ENCODE peak calls at places on chromosomes 5 and 9, in four cellular contexts. One of them, this sample, is unnamed.

GRCh38 chr5:149745-150450 is 41.4 kb upstream of the LRRC14B start:
- DNase-seq in stomach: no peak
- DNase-seq in Panc1: peak; percentile 72
- DNase-seq in upper lobe of left lung: no peak
- DNase-seq in this sample: no peak

GRCh38 chr9:30673132-30673531 is 1711.3 kb upstream of the ACO1 start:
- DNase-seq in stomach: no peak
- DNase-seq in Panc1: no peak
- DNase-seq in upper lobe of left lung: no peak
- DNase-seq in this sample: no peak

GRCh38 chr5:54671111-54671531 is 153.6 kb downstream of the SNX18 start:
- DNase-seq in stomach: no peak
- DNase-seq in Panc1: no peak
- DNase-seq in upper lobe of left lung: no peak
- DNase-seq in this sample: no peak

GRCh38 chr5:153276151-153276550 is 214.3 kb upstream of the GRIA1 start:
- DNase-seq in stomach: no peak
- DNase-seq in Panc1: no peak
- DNase-seq in upper lobe of left lung: no peak
- DNase-seq in this sample: no peak

GRCh38 chr5:87627360-87627759 is 214.6 kb upstream of the CCNH start:
- DNase-seq in stomach: no peak
- DNase-seq in Panc1: no peak
- DNase-seq in upper lobe of left lung: no peak
- DNase-seq in this sample: no peak

GRCh38 chr9:122192914-122193525 is 33.3 kb downstream of the MORN5 start:
- DNase-seq in stomach: no peak
- DNase-seq in Panc1: no peak
- DNase-seq in upper lobe of left lung: no peak
- DNase-seq in this sample: no peak

GRCh38 chr9:109910616-109911568 is 130.9 kb downstream of the PALM2AKAP2 start:
- DNase-seq in stomach: no peak
- DNase-seq in Panc1: no peak
- DNase-seq in upper lobe of left lung: no peak
- DNase-seq in this sample: no peak

GRCh38 chr5:92779536-92779935 is 801.5 kb downstream of the NR2F1-AS1 start:
- DNase-seq in stomach: no peak
- DNase-seq in Panc1: no peak
- DNase-seq in upper lobe of left lung: no peak
- DNase-seq in this sample: no peak

GRCh38 chr5:135248801-135249231 is 150.2 kb downstream of the MACROH2A1 start:
- DNase-seq in stomach: peak; percentile 17
- DNase-seq in Panc1: no peak
- DNase-seq in upper lobe of left lung: peak; percentile 30
- DNase-seq in this sample: peak; percentile 34

GRCh38 chr5:90940227-90940995 is 381.8 kb downstream of the ADGRV1 start:
- DNase-seq in stomach: no peak
- DNase-seq in Panc1: no peak
- DNase-seq in upper lobe of left lung: no peak
- DNase-seq in this sample: no peak

GRCh38 chr9:19286634-19287188 is 56.2 kb downstream of the DENND4C start:
- DNase-seq in stomach: peak; percentile 54
- DNase-seq in Panc1: no peak
- DNase-seq in upper lobe of left lung: no peak
- DNase-seq in this sample: no peak

GRCh38 chr5:179451099-179451812 is 99.1 kb upstream of the RUFY1 start:
- DNase-seq in stomach: no peak
- DNase-seq in Panc1: no peak
- DNase-seq in upper lobe of left lung: peak; percentile 61
- DNase-seq in this sample: no peak

GRCh38 chr9:35705836-35706430 is 16.2 kb upstream of the TPM2 start:
- DNase-seq in stomach: no peak
- DNase-seq in Panc1: no peak
- DNase-seq in upper lobe of left lung: peak; percentile 41
- DNase-seq in this sample: no peak

GRCh38 chr5:147040856-147041255 is 162.3 kb upstream of the PPP2R2B start:
- DNase-seq in stomach: no peak
- DNase-seq in Panc1: no peak
- DNase-seq in upper lobe of left lung: no peak
- DNase-seq in this sample: no peak

GRCh38 chr5:113056988-113057387 is 80.4 kb downstream of the DCP2 start:
- DNase-seq in stomach: no peak
- DNase-seq in Panc1: no peak
- DNase-seq in upper lobe of left lung: no peak
- DNase-seq in this sample: no peak

GRCh38 chr9:68942790-68943189 is 71.1 kb downstream of the PRKACG start:
- DNase-seq in stomach: no peak
- DNase-seq in Panc1: no peak
- DNase-seq in upper lobe of left lung: no peak
- DNase-seq in this sample: no peak

GRCh38 chr5:176418251-176418650 is 1.9 kb upstream of the CLTB start:
- DNase-seq in stomach: peak; percentile 41
- DNase-seq in Panc1: no peak
- DNase-seq in upper lobe of left lung: no peak
- DNase-seq in this sample: no peak

GRCh38 chr5:3734621-3735020 is 139.0 kb downstream of the IRX1 start:
- DNase-seq in stomach: no peak
- DNase-seq in Panc1: no peak
- DNase-seq in upper lobe of left lung: no peak
- DNase-seq in this sample: no peak

GRCh38 chr5:142145106-142145900 is 36.7 kb downstream of the NDFIP1 start:
- DNase-seq in stomach: peak; percentile 66
- DNase-seq in Panc1: peak; percentile 43
- DNase-seq in upper lobe of left lung: no peak
- DNase-seq in this sample: no peak

GRCh38 chr5:179766021-179766725 is 27.6 kb upstream of the LTC4S start:
- DNase-seq in stomach: no peak
- DNase-seq in Panc1: no peak
- DNase-seq in upper lobe of left lung: peak; percentile 70
- DNase-seq in this sample: no peak

GRCh38 chr9:91164724-91165520 is 196.8 kb downstream of the AUH start:
- DNase-seq in stomach: peak; percentile 79
- DNase-seq in Panc1: no peak
- DNase-seq in upper lobe of left lung: peak; percentile 69
- DNase-seq in this sample: peak; percentile 75

GRCh38 chr9:124018731-124019697 is 7.4 kb downstream of the LHX2 start:
- DNase-seq in stomach: no peak
- DNase-seq in Panc1: no peak
- DNase-seq in upper lobe of left lung: peak; percentile 68
- DNase-seq in this sample: no peak

GRCh38 chr5:55307383-55308253 is at the start of the genes DHX29 and MTREX:
- DNase-seq in stomach: peak; percentile 92
- DNase-seq in Panc1: peak; percentile 79
- DNase-seq in upper lobe of left lung: peak; percentile 97
- DNase-seq in this sample: peak; percentile 95

GRCh38 chr9:38125889-38126288 is 56.9 kb upstream of the SHB start:
- DNase-seq in stomach: no peak
- DNase-seq in Panc1: no peak
- DNase-seq in upper lobe of left lung: no peak
- DNase-seq in this sample: no peak

GRCh38 chr5:180620014-180620413 is 28.7 kb upstream of the SCGB3A1 start:
- DNase-seq in stomach: no peak
- DNase-seq in Panc1: no peak
- DNase-seq in upper lobe of left lung: peak; percentile 56
- DNase-seq in this sample: no peak

GRCh38 chr5:171724771-171725609 is 60.6 kb upstream of the SMIM23 start:
- DNase-seq in stomach: no peak
- DNase-seq in Panc1: no peak
- DNase-seq in upper lobe of left lung: no peak
- DNase-seq in this sample: peak; percentile 76

GRCh38 chr9:8703904-8704303 is 904.3 kb upstream of the DMAC1 start:
- DNase-seq in stomach: no peak
- DNase-seq in Panc1: no peak
- DNase-seq in upper lobe of left lung: no peak
- DNase-seq in this sample: no peak

GRCh38 chr5:172727551-172727950 is 43.4 kb downstream of the DUSP1 start:
- DNase-seq in stomach: no peak
- DNase-seq in Panc1: no peak
- DNase-seq in upper lobe of left lung: peak; percentile 39
- DNase-seq in this sample: no peak

GRCh38 chr5:1975406-1975715 is 92.6 kb upstream of the IRX4 start:
- DNase-seq in stomach: no peak
- DNase-seq in Panc1: no peak
- DNase-seq in upper lobe of left lung: no peak
- DNase-seq in this sample: no peak

GRCh38 chr9:89483592-89484474 is 14.1 kb downstream of the SEMA4D start:
- DNase-seq in stomach: peak; percentile 43
- DNase-seq in Panc1: no peak
- DNase-seq in upper lobe of left lung: peak; percentile 84
- DNase-seq in this sample: no peak

GRCh38 chr9:15510789-15511575 is at the start of gene PSIP1:
- DNase-seq in stomach: peak; percentile 72
- DNase-seq in Panc1: peak; percentile 15
- DNase-seq in upper lobe of left lung: peak; percentile 95
- DNase-seq in this sample: peak; percentile 76

GRCh38 chr5:531101-531748 is 7.0 kb upstream of the SLC9A3 start:
- DNase-seq in stomach: no peak
- DNase-seq in Panc1: no peak
- DNase-seq in upper lobe of left lung: peak; percentile 63
- DNase-seq in this sample: no peak

GRCh38 chr9:95008151-95008771 is 281.8 kb downstream of the AOPEP start:
- DNase-seq in stomach: no peak
- DNase-seq in Panc1: no peak
- DNase-seq in upper lobe of left lung: no peak
- DNase-seq in this sample: no peak
- H3K4me3 ChIP-seq in stomach: peak overlapping the region; percentile 80
- H3K4me3 ChIP-seq in Panc1: peak overlapping the region; percentile 70
- H3K4me3 ChIP-seq in upper lobe of left lung: peak overlapping the region; percentile 2
- H3K4me3 ChIP-seq in this sample: peak overlapping the region; percentile 83

GRCh38 chr9:126683698-126684044 is 69.9 kb downstream of the LMX1B start:
- DNase-seq in stomach: no peak
- DNase-seq in Panc1: no peak
- DNase-seq in upper lobe of left lung: no peak
- DNase-seq in this sample: no peak

GRCh38 chr9:126681336-126681735 is 67.6 kb downstream of the LMX1B start:
- DNase-seq in stomach: no peak
- DNase-seq in Panc1: no peak
- DNase-seq in upper lobe of left lung: no peak
- DNase-seq in this sample: no peak

GRCh38 chr9:126684345-126684744 is 70.6 kb downstream of the LMX1B start:
- DNase-seq in stomach: no peak
- DNase-seq in Panc1: no peak
- DNase-seq in upper lobe of left lung: no peak
- DNase-seq in this sample: no peak

GRCh38 chr9:126682113-126682810 is 68.5 kb downstream of the LMX1B start:
- DNase-seq in stomach: no peak
- DNase-seq in Panc1: no peak
- DNase-seq in upper lobe of left lung: no peak
- DNase-seq in this sample: no peak

DNA sequence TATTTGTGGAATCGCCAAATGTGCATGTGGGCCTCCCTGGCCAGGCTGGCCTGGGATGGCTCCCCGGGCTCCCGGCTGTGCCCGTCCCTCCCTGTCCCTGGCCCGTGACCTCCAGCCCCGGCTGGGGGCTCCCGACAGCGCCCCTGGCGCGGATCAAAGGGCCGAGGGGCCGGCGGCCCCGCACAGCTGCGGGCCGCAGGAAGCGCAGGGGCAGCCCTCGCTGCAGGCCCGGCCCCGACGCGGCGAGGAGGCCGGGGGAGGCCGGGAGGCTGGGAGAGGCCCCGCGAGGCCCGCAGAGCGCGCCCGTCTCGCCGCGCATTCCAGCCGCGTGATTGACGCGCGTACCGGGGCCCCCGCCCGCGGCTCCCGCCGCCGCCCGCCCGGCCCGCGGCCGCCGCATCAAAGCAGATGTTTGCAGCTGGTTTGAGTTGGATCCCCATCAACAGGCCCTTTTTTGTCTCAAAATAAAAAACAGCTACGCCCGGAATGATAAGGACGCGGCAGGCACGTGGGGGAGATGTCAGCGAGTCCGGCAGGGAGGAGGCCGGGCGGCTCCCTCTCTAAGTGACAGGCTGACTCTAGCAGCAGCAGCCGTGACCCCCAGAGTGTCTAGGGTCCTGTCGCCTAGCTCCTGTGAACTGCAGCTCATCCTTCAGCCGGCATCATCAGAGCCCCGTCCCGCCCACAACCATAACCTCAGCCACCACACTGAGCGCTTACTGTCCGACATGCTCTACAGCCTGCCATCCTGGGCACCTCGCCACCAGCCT is 69.4 kb downstream of the LMX1B start:
- DNase-seq in stomach: no peak
- DNase-seq in Panc1: no peak
- DNase-seq in upper lobe of left lung: peak; percentile 89
- DNase-seq in this sample: no peak
- H3K27me3 ChIP-seq in stomach: peaks cover 100% of the 10 kb centered on the region
- H3K27me3 ChIP-seq in Panc1: no peaks in the 10 kb centered on the region
- H3K27me3 ChIP-seq in upper lobe of left lung: no peaks in the 10 kb centered on the region
- H3K27me3 ChIP-seq in this sample: peaks cover 76% of the 10 kb centered on the region

DNA sequence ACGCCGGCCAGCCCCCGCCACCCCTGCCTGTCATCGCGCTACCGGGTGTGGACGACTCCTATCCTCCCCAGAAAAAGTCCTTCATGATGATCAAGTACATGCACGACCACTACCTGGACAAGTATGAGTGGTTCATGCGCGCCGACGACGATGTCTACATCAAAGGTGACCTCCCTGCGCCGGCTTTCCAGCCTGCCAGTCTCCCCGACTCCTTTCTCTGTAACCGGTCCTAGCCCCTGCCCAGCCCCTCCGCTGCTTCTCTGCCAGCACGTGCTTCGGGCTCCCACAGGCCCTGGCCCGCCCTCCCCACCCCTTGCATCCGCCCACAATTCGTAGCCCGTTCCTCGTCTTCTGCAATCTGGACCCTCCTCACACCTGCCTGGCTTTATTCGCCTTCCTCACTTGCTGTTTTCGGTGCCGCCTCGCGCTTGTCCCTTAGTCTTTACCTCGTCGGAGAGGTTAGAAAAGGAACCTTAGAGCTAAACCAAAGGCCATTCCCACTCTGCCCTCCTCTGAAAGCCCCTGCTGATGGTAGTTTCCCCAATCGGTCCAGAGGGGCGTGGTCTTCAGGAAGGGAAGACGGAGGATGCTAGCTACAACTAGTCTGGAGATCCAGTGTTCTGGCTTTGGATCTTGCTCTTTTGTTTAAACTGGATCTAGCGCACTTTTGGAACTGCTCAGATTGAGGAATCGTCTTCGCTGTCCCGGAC is 1.4 kb downstream of the CHSY3 start:
- DNase-seq in stomach: no peak
- DNase-seq in Panc1: no peak
- DNase-seq in upper lobe of left lung: no peak
- DNase-seq in this sample: no peak
- H3K4me3 ChIP-seq in stomach: peak overlapping the region; percentile 68
- H3K4me3 ChIP-seq in Panc1: peak overlapping the region; percentile 55
- H3K4me3 ChIP-seq in upper lobe of left lung: peak overlapping the region; percentile 59
- H3K4me3 ChIP-seq in this sample: peak overlapping the region; percentile 72

GRCh38 chr5:138488481-138488945 is 23.2 kb downstream of the EGR1 start:
- DNase-seq in stomach: peak; percentile 65
- DNase-seq in Panc1: no peak
- DNase-seq in upper lobe of left lung: no peak
- DNase-seq in this sample: no peak

DNA sequence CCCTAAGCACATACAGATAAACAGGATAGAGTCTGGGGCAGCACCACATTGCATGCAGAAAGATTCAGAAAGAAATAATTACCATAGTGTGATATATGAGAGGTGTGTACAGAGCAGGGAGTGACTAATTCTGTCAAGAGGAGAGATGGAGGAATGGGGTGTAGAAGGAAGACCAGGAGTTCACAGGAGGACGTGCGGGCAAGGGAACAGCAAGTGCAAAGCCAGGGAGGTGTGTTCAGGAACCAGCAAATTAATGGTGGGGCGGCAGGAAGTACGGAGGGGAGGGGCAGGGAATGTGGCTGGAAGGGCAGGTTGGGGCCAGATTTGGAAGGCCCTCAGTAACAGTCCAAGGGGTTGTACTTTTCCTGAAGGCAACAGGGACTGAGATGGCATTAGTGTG is 17.4 kb downstream of the EGR1 start:
- DNase-seq in stomach: no peak
- DNase-seq in Panc1: no peak
- DNase-seq in upper lobe of left lung: no peak
- DNase-seq in this sample: no peak
- H3K27me3 ChIP-seq in stomach: no peaks in the 10 kb centered on the region
- H3K27me3 ChIP-seq in Panc1: no peaks in the 10 kb centered on the region
- H3K27me3 ChIP-seq in upper lobe of left lung: no peaks in the 10 kb centered on the region
- H3K27me3 ChIP-seq in this sample: no peaks in the 10 kb centered on the region